ENCODE peak calls at places on chromosomes 11 and 22, in eight cellular contexts. U is fibroblast of mammary gland, I is heart right ventricle, L is ovary, T is astrocyte, S is IMR-90, Z is heart left ventricle, X is sigmoid colon. D is an unnamed sample.

GRCh38 chr11:67357831-67358555 is 4.6 kb upstream of the POLD4 start:
- DNase-seq in U (peak; percentile 50), I (no peak), L (no peak), T (peak; percentile 77), S (peak; percentile 71), Z (no peak), X (no peak), D (no peak)

GRCh38 chr22:44703269-44703870 is 1.4 kb downstream of the PRR5 start:
- DNase-seq in U (no peak), I (no peak), L (peak; percentile 36), T (no peak), S (no peak), Z (no peak), X (no peak), D (no peak)

GRCh38 chr22:46055176-46055850 is 78.4 kb upstream of the WNT7B start:
- DNase-seq in U (peak; percentile 43), I (no peak), L (peak; percentile 70), T (peak; percentile 57), S (no peak), Z (peak; percentile 75), X (peak; percentile 83), D (no peak)

GRCh38 chr11:130523609-130524008 is 75.2 kb downstream of the ADAMTS15 start:
- DNase-seq in U (peak; percentile 97), I (peak; percentile 33), L (no peak), T (peak; percentile 96), S (peak; percentile 97), Z (no peak), X (peak; percentile 77), D (no peak)

GRCh38 chr11:33706546-33706945 is 5.9 kb upstream of the C11orf91 start:
- DNase-seq in U (no peak), I (no peak), L (no peak), T (no peak), S (no peak), Z (no peak), X (no peak), D (no peak)

GRCh38 chr11:88174627-88175003 is 628 bp downstream of the RAB38 start:
- DNase-seq in U (peak; percentile 80), I (peak; percentile 46), L (peak; percentile 63), T (peak; percentile 70), S (peak; percentile 86), Z (peak; percentile 54), X (peak; percentile 85), D (peak; percentile 38)

GRCh38 chr11:19316434-19316833 is 75.7 kb upstream of the E2F8 start:
- DNase-seq in U (peak; percentile 36), I (peak; percentile 42), L (peak; percentile 24), T (no peak), S (no peak), Z (peak; percentile 76), X (peak; percentile 68), D (no peak)

GRCh38 chr11:62707277-62707771 is at the start of the genes BSCL2 and GNG3:
- DNase-seq in U (no peak), I (no peak), L (peak; percentile 64), T (no peak), S (no peak), Z (peak; percentile 45), X (no peak), D (no peak)

GRCh38 chr11:126768702-126769101 is 231.9 kb downstream of the KIRREL3 start:
- DNase-seq in U (no peak), I (no peak), L (no peak), T (no peak), S (no peak), Z (no peak), X (no peak), D (no peak)

GRCh38 chr11:114315749-114316368 is 19.7 kb downstream of the NNMT start:
- DNase-seq in U (peak; percentile 49), I (no peak), L (no peak), T (no peak), S (no peak), Z (no peak), X (no peak), D (no peak)
- TF ChIP-seq CTCF in U (no peak), I (no peak), L (no peak), T (no peak), S (no peak), Z (no peak), X (no peak), D (no peak)

GRCh38 chr11:118263109-118263508 is 988 bp downstream of the MPZL2 start:
- DNase-seq in U (no peak), I (no peak), L (no peak), T (no peak), S (no peak), Z (no peak), X (no peak), D (no peak)
- H3K4me3 ChIP-seq in U (no peak overlapping the region), I (no peak overlapping the region), L (peak overlapping the region; percentile 32), T (no peak overlapping the region), S (no peak overlapping the region), Z (peak overlapping the region; percentile 44), X (no peak overlapping the region), D (no peak overlapping the region)

GRCh38 chr11:23723861-23724260 is 773.0 kb upstream of the LUZP2 start:
- DNase-seq in U (no peak), I (no peak), L (no peak), T (peak; percentile 27), S (peak; percentile 43), Z (no peak), X (no peak), D (no peak)
- TF ChIP-seq CTCF in U (no peak), I (no peak), L (no peak), T (no peak), S (no peak), Z (no peak), X (no peak), D (no peak)

DNA sequence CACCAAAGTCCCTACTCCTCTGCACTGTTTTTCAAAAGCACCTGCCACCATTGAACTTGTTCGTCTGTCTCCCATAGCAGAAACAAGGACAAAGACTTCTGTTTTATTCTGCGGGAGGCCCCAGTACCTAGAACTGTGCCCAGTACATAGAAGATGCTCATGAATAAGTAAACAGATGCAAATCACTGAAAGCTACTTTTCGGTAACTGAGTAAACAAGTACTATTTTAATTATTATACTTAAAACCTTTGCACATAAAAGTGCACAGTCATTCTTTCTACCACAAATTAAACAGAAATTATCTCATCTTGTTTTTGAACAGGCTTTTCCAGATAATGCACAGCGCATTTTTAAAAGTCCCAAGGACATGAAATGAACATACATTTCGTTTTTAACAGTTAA is 3.8 kb downstream of the NAP1L4 start:
- DNase-seq in U (no peak), I (no peak), L (no peak), T (no peak), S (no peak), Z (no peak), X (no peak), D (no peak)
- H3K4me3 ChIP-seq in U (no peak overlapping the region), I (no peak overlapping the region), L (no peak overlapping the region), T (peak overlapping the region; percentile 95), S (no peak overlapping the region), Z (no peak overlapping the region), X (no peak overlapping the region), D (peak overlapping the region; percentile 93)

DNA sequence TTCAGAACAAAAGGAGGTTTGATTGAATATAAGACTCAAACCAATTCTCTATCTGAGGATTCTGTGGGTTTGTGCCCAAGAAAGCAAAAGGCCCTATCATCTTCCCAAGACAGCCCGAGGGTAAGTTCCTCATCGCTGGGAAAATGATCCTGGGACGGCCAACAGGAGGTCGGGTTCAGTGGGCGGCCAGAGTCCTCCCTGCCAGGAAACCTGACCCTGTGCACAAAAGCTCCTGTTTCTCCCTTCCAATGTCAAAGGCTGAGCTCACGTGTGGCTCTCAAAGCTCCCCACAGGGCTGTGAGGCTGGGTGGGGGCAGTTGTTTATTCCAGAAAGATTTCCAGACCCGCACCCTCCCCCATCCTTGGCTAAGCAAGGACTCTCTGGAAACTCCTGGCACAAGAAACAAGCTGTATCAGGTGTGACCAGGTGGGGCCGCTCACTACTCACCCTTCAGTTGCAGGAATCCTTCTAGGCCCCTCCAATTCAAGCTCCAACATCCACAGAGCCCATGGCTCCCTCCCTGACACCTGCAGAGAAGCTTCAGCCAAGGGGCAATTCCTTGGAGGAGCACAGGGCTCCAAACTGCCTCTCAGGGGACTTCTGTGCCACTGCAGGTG is 131.9 kb downstream of the SHANK2 start:
- DNase-seq in U (peak; percentile 11), I (no peak), L (no peak), T (no peak), S (no peak), Z (no peak), X (no peak), D (no peak)
- TF ChIP-seq CTCF in U (peak; percentile 15), I (no peak), L (no peak), T (no peak), S (peak; percentile 24), Z (no peak), X (no peak), D (peak; percentile 24)

GRCh38 chr11:115608976-115609375 is 104.8 kb upstream of the CADM1 start:
- DNase-seq in U (no peak), I (no peak), L (no peak), T (no peak), S (no peak), Z (no peak), X (no peak), D (no peak)
- H3K4me3 ChIP-seq in U (no peak overlapping the region), I (no peak overlapping the region), L (no peak overlapping the region), T (no peak overlapping the region), S (no peak overlapping the region), Z (no peak overlapping the region), X (no peak overlapping the region), D (no peak overlapping the region)

GRCh38 chr11:115103921-115104320 is 400.3 kb downstream of the CADM1 start:
- DNase-seq in U (no peak), I (no peak), L (no peak), T (no peak), S (no peak), Z (no peak), X (no peak), D (no peak)
- TF ChIP-seq CTCF in U (no peak), I (no peak), L (no peak), T (no peak), S (no peak), Z (no peak), X (no peak), D (no peak)

GRCh38 chr22:20430101-20430640 is 7.5 kb downstream of the SCARF2 start:
- DNase-seq in U (no peak), I (no peak), L (no peak), T (no peak), S (no peak), Z (no peak), X (peak; percentile 58), D (no peak)
- H3K4me3 ChIP-seq in U (no peak overlapping the region), I (no peak overlapping the region), L (no peak overlapping the region), T (no peak overlapping the region), S (no peak overlapping the region), Z (no peak overlapping the region), X (no peak overlapping the region), D (no peak overlapping the region)

DNA sequence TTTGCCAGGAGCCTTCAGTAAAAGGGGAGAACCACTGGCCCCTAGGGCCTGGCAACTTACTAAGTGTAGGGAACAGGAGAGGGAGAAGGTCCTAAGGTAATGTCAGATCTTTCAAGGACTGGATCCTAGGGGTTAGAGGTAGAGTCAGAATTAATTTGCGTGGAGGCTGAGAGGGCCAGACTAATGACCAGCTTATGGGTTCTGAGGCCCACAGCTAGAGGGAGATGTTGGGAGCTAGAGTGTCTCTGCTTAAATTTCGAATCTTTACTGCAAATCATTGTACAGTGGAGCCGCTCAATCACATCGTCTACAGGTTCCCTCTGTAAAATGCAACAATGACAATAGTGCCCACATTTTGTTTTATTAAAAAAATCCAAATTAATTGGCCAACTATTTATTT is 31.4 kb downstream of the CLMP start:
- DNase-seq in U (no peak), I (no peak), L (no peak), T (no peak), S (no peak), Z (no peak), X (no peak), D (no peak)
- TF ChIP-seq CTCF in U (peak; percentile 24), I (no peak), L (no peak), T (peak; percentile 17), S (no peak), Z (no peak), X (no peak), D (peak; percentile 9)

D was measured in GM06990.